ENCODE peak calls at places on chromosomes 1 and 21, in four cellular contexts. S is C1 segment of cervical spinal cord; Z is activated CD8-positive, alpha-beta memory T cell treated with anti-CD3 and anti-CD28 coated beads, Interleukin-2, amount 50 U/mL, for 48 hours; W is amygdala. G is an unnamed sample.

GRCh38 chr1:10890391-10891073 is 94.1 kb upstream of the CASZ1 start:
- DNase-seq in S (no peak), W (no peak), Z (no peak), G (no peak)

GRCh38 chr1:14507227-14507626 is 91.3 kb upstream of the KAZN start:
- DNase-seq in W (no peak), S (no peak), Z (no peak), G (no peak)

GRCh38 chr1:67831850-67832513 is 1.3 kb downstream of the GNG12 start:
- DNase-seq in W (no peak), S (peak), Z (no peak), G (no peak)

GRCh38 chr1:10338047-10338446 is 60.8 kb upstream of the PGD start:
- DNase-seq in W (no peak), S (peak), Z (peak), G (peak)

GRCh38 chr1:114353233-114353632 is 157.8 kb downstream of the TRIM33 start:
- DNase-seq in Z (no peak), S (no peak), W (no peak), G (no peak)

GRCh38 chr1:39258146-39258924 is 53.8 kb downstream of the MACF1 start:
- DNase-seq in W (no peak), Z (peak), S (peak), G (peak)

GRCh38 chr1:174534789-174535188 is 87.0 kb downstream of the GPR52 start:
- DNase-seq in S (no peak), Z (no peak), W (no peak), G (no peak)

GRCh38 chr1:244381887-244382565 is 69.7 kb downstream of the ADSS2 start:
- DNase-seq in S (no peak), W (no peak), Z (no peak), G (no peak)

GRCh38 chr1:233326995-233327937 is at the start of gene MAP3K21:
- DNase-seq in W (no peak), Z (peak), S (peak), G (peak)

GRCh38 chr1:202145325-202146140 is 996 bp upstream of the ARL8A start:
- DNase-seq in Z (peak), W (no peak), S (no peak), G (no peak)

GRCh38 chr1:228141871-228142615 is 2.0 kb downstream of the GUK1 start:
- DNase-seq in Z (peak), W (no peak), S (no peak), G (no peak)

GRCh38 chr21:15063081-15063820 is 1.5 kb downstream of the NRIP1 start:
- DNase-seq in Z (no peak), S (no peak), W (no peak), G (no peak)

GRCh38 chr1:212101735-212102134 is 66.2 kb downstream of the DTL start:
- DNase-seq in W (no peak), S (no peak), Z (no peak), G (no peak)

GRCh38 chr1:154839691-154840090 is 30.4 kb downstream of the KCNN3 start:
- DNase-seq in W (no peak), Z (no peak), S (no peak), G (no peak)

GRCh38 chr21:42040411-42041180 is 30.4 kb upstream of the ZBTB21 start:
- DNase-seq in Z (no peak), S (no peak), W (no peak), G (no peak)

GRCh38 chr21:35467536-35467935 is 418.4 kb upstream of the RUNX1 start:
- DNase-seq in S (no peak), W (no peak), Z (no peak), G (no peak)

GRCh38 chr1:38891753-38892152 is 10.4 kb upstream of the GJA9 start:
- DNase-seq in S (no peak), Z (no peak), W (no peak), G (no peak)

GRCh38 chr1:54336121-54336520 is 70.1 kb downstream of the SSBP3 start:
- DNase-seq in Z (no peak), S (no peak), W (no peak), G (no peak)

GRCh38 chr1:113835686-113836290 is 23.5 kb upstream of the RSBN1 start:
- DNase-seq in S (no peak), W (no peak), Z (no peak), G (no peak)

GRCh38 chr21:24217141-24217540 is 1390.1 kb downstream of the MRPL39 start:
- DNase-seq in S (no peak), W (no peak), Z (no peak), G (no peak)

GRCh38 chr1:58829861-58830260 is 46.0 kb upstream of the JUN start:
- DNase-seq in W (no peak), Z (no peak), S (no peak), G (no peak)

GRCh38 chr21:42122808-42123207 is 51.7 kb downstream of the UMODL1 start:
- DNase-seq in S (no peak), Z (no peak), W (no peak), G (no peak)

GRCh38 chr21:44613386-44614155 is 1.7 kb downstream of the KRTAP10-8 start:
- DNase-seq in Z (no peak), W (no peak), S (no peak), G (no peak)

GRCh38 chr21:39666026-39666425 is 53.3 kb downstream of the B3GALT5 start:
- DNase-seq in W (no peak), Z (no peak), S (no peak), G (no peak)

GRCh38 chr1:63698001-63698838 is 75.6 kb upstream of the ROR1 start:
- DNase-seq in Z (no peak), W (no peak), S (no peak), G (no peak)

GRCh38 chr1:160115545-160116276 is at the start of gene ATP1A2:
- DNase-seq in W (peak), S (peak), Z (no peak), G (no peak)

GRCh38 chr1:175471039-175471800 is 272.2 kb downstream of the TNR start:
- DNase-seq in Z (no peak), S (no peak), W (no peak), G (no peak)

GRCh38 chr1:110594466-110595076 is 11.6 kb downstream of the KCNA2 start:
- DNase-seq in W (no peak), Z (no peak), S (peak), G (no peak)

GRCh38 chr1:74771913-74772515 is 39.1 kb downstream of the TYW3 start:
- DNase-seq in W (no peak), S (no peak), Z (no peak), G (no peak)

GRCh38 chr1:168728452-168729404 is at the start of gene DPT:
- DNase-seq in Z (no peak), W (no peak), S (no peak), G (no peak)

GRCh38 chr1:154420961-154421924 is 16.1 kb downstream of the IL6R start:
- DNase-seq in Z (no peak), S (no peak), W (no peak), G (no peak)

GRCh38 chr1:53697671-53698380 is 41.1 kb downstream of the GLIS1 start:
- DNase-seq in Z (no peak), W (no peak), S (no peak), G (no peak)

GRCh38 chr1:148166558-148167492 is 14.7 kb upstream of the NBPF11 start:
- DNase-seq in W (no peak), S (no peak), Z (no peak), G (no peak)

G was measured in CMK.